ENCODE peak calls at places on chromosomes 5 and 9, in six cellular contexts. One of them, this sample, is unnamed.

GRCh38 chr9:95980262-95981125 is 105.0 kb downstream of the ERCC6L2 start:
- DNase-seq in GM23248: peak; percentile 62
- DNase-seq in neural progenitor cell: no peak
- DNase-seq in hepatocyte: no peak
- DNase-seq in OCI-LY7: no peak
- DNase-seq in SK-N-SH: no peak
- DNase-seq in this sample: no peak

GRCh38 chr5:132839426-132840301 is 9.2 kb upstream of the SHROOM1 start:
- DNase-seq in hepatocyte: peak; percentile 61
- DNase-seq in neural progenitor cell: no peak
- DNase-seq in OCI-LY7: no peak
- DNase-seq in SK-N-SH: no peak
- DNase-seq in GM23248: peak; percentile 77
- DNase-seq in this sample: no peak

GRCh38 chr5:157571357-157571827 is 4.2 kb downstream of the ADAM19 start:
- DNase-seq in OCI-LY7: peak; percentile 89
- DNase-seq in GM23248: peak; percentile 56
- DNase-seq in SK-N-SH: no peak
- DNase-seq in hepatocyte: peak; percentile 36
- DNase-seq in neural progenitor cell: no peak
- DNase-seq in this sample: peak; percentile 44

GRCh38 chr9:109122726-109123621 is 3.2 kb upstream of the TMEM245 start:
- DNase-seq in GM23248: no peak
- DNase-seq in hepatocyte: no peak
- DNase-seq in SK-N-SH: no peak
- DNase-seq in OCI-LY7: peak; percentile 37
- DNase-seq in neural progenitor cell: no peak
- DNase-seq in this sample: no peak

GRCh38 chr9:135701067-135701967 is 668 bp upstream of the KCNT1 start:
- DNase-seq in OCI-LY7: no peak
- DNase-seq in SK-N-SH: peak; percentile 57
- DNase-seq in neural progenitor cell: peak; percentile 29
- DNase-seq in hepatocyte: peak; percentile 28
- DNase-seq in GM23248: peak; percentile 26
- DNase-seq in this sample: no peak

GRCh38 chr5:77734885-77735284 is 41.3 kb downstream of the TBCA start:
- DNase-seq in OCI-LY7: no peak
- DNase-seq in hepatocyte: no peak
- DNase-seq in GM23248: no peak
- DNase-seq in SK-N-SH: no peak
- DNase-seq in neural progenitor cell: no peak
- DNase-seq in this sample: no peak

GRCh38 chr5:76111510-76112174 is 28.5 kb downstream of the SV2C start:
- DNase-seq in GM23248: peak; percentile 10
- DNase-seq in SK-N-SH: peak; percentile 21
- DNase-seq in neural progenitor cell: no peak
- DNase-seq in OCI-LY7: no peak
- DNase-seq in hepatocyte: no peak
- DNase-seq in this sample: no peak

GRCh38 chr9:135926402-135927194 is 19.3 kb upstream of the CAMSAP1 start:
- DNase-seq in hepatocyte: no peak
- DNase-seq in neural progenitor cell: no peak
- DNase-seq in SK-N-SH: no peak
- DNase-seq in OCI-LY7: no peak
- DNase-seq in GM23248: peak; percentile 96
- DNase-seq in this sample: no peak

GRCh38 chr5:150778517-150779396 is at the start of gene SMIM3:
- DNase-seq in GM23248: peak; percentile 86
- DNase-seq in OCI-LY7: no peak
- DNase-seq in SK-N-SH: peak; percentile 86
- DNase-seq in hepatocyte: peak; percentile 90
- DNase-seq in neural progenitor cell: peak; percentile 93
- DNase-seq in this sample: peak; percentile 92

GRCh38 chr5:169431386-169431785 is 130.4 kb upstream of the SLIT3 start:
- DNase-seq in neural progenitor cell: no peak
- DNase-seq in hepatocyte: no peak
- DNase-seq in GM23248: peak; percentile 41
- DNase-seq in OCI-LY7: no peak
- DNase-seq in SK-N-SH: no peak
- DNase-seq in this sample: no peak

GRCh38 chr5:34685485-34686197 is 29.5 kb downstream of the RAI14 start:
- DNase-seq in hepatocyte: no peak
- DNase-seq in OCI-LY7: no peak
- DNase-seq in neural progenitor cell: peak; percentile 81
- DNase-seq in GM23248: peak; percentile 92
- DNase-seq in SK-N-SH: no peak
- DNase-seq in this sample: peak; percentile 82

GRCh38 chr9:131467214-131467935 is 35.3 kb upstream of the POMT1 start:
- DNase-seq in OCI-LY7: no peak
- DNase-seq in GM23248: no peak
- DNase-seq in hepatocyte: no peak
- DNase-seq in SK-N-SH: no peak
- DNase-seq in neural progenitor cell: no peak
- DNase-seq in this sample: no peak

GRCh38 chr9:35904966-35905781 is 828 bp upstream of the HRCT1 start:
- DNase-seq in hepatocyte: no peak
- DNase-seq in OCI-LY7: no peak
- DNase-seq in neural progenitor cell: no peak
- DNase-seq in GM23248: peak; percentile 91
- DNase-seq in SK-N-SH: no peak
- DNase-seq in this sample: no peak

GRCh38 chr9:94014066-94014654 is 59.0 kb upstream of the BARX1 start:
- DNase-seq in GM23248: peak; percentile 67
- DNase-seq in neural progenitor cell: peak; percentile 68
- DNase-seq in OCI-LY7: peak; percentile 38
- DNase-seq in SK-N-SH: peak; percentile 46
- DNase-seq in hepatocyte: peak; percentile 67
- DNase-seq in this sample: peak; percentile 76

GRCh38 chr5:150553402-150553801 is 45.5 kb downstream of the NDST1 start:
- DNase-seq in SK-N-SH: no peak
- DNase-seq in neural progenitor cell: no peak
- DNase-seq in OCI-LY7: no peak
- DNase-seq in hepatocyte: no peak
- DNase-seq in GM23248: no peak
- DNase-seq in this sample: no peak

GRCh38 chr9:104836235-104836634 is 72.3 kb downstream of the NIPSNAP3B start:
- DNase-seq in hepatocyte: no peak
- DNase-seq in neural progenitor cell: no peak
- DNase-seq in GM23248: peak; percentile 51
- DNase-seq in OCI-LY7: peak; percentile 12
- DNase-seq in SK-N-SH: peak; percentile 56
- DNase-seq in this sample: peak; percentile 29

GRCh38 chr9:70406446-70406862 is 8.0 kb downstream of the KLF9 start:
- DNase-seq in GM23248: peak; percentile 45
- DNase-seq in OCI-LY7: no peak
- DNase-seq in hepatocyte: no peak
- DNase-seq in neural progenitor cell: peak; percentile 51
- DNase-seq in SK-N-SH: no peak
- DNase-seq in this sample: peak; percentile 48

GRCh38 chr5:157548513-157549282 is 26.9 kb downstream of the ADAM19 start:
- DNase-seq in OCI-LY7: no peak
- DNase-seq in neural progenitor cell: no peak
- DNase-seq in SK-N-SH: no peak
- DNase-seq in hepatocyte: no peak
- DNase-seq in GM23248: peak; percentile 97
- DNase-seq in this sample: no peak

GRCh38 chr9:30039712-30040111 is 2344.7 kb upstream of the ACO1 start:
- DNase-seq in GM23248: no peak
- DNase-seq in SK-N-SH: peak; percentile 10
- DNase-seq in neural progenitor cell: no peak
- DNase-seq in hepatocyte: no peak
- DNase-seq in OCI-LY7: no peak
- DNase-seq in this sample: peak; percentile 11

GRCh38 chr5:81579525-81579924 is 171.4 kb downstream of the SSBP2 start:
- DNase-seq in SK-N-SH: peak; percentile 66
- DNase-seq in hepatocyte: peak; percentile 6
- DNase-seq in neural progenitor cell: no peak
- DNase-seq in GM23248: peak; percentile 23
- DNase-seq in OCI-LY7: peak; percentile 46
- DNase-seq in this sample: no peak

GRCh38 chr9:74122661-74123060 is 374.5 kb upstream of the RORB start:
- DNase-seq in hepatocyte: no peak
- DNase-seq in neural progenitor cell: no peak
- DNase-seq in OCI-LY7: no peak
- DNase-seq in GM23248: no peak
- DNase-seq in SK-N-SH: no peak
- DNase-seq in this sample: no peak

GRCh38 chr5:65483474-65484346 is 2.0 kb upstream of the ADAMTS6 start:
- DNase-seq in GM23248: peak; percentile 89
- DNase-seq in OCI-LY7: peak; percentile 78
- DNase-seq in neural progenitor cell: peak; percentile 65
- DNase-seq in hepatocyte: peak; percentile 67
- DNase-seq in SK-N-SH: peak; percentile 66
- DNase-seq in this sample: peak; percentile 82

GRCh38 chr9:35385042-35385441 is 104.9 kb upstream of the RUSC2 start:
- DNase-seq in GM23248: peak; percentile 82
- DNase-seq in neural progenitor cell: peak; percentile 38
- DNase-seq in SK-N-SH: no peak
- DNase-seq in hepatocyte: peak; percentile 20
- DNase-seq in OCI-LY7: no peak
- DNase-seq in this sample: peak; percentile 18

DNA sequence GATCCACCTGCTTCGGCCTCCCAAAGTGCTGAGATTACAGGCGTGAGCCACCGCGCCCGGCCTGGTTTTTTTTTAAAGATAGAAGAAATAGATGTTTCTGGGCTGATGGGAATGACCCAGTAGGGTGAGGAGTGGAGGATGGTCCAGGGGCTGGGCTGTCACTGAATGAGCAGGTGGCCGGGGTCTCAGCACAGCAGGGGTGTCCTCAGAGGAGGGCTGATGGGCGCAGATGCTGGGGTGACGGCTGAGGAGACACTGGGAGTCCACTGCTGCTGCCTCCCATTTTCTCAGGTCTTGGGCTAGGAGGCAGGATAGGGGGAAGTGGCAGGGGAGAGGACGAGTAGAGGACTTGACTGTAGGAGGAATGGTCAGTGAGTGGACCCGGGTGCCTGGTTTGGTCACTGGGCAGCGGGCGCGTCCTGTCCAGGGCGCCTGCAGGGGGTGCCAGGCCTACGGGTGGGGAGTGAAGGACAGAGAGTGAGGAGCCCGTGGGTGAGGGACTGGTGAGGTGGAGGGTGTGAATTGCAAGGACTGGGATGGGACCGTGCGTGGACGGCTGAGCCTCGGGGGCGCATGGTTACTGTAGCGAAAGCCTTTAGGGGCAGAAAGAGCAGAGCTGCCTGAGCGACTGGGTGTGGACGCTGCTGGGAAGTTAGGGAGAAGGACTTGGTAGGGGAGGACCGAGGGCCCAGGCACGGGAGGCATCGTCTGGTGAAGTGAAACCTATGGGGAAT is 2.2 kb upstream of the TOR4A start:
- DNase-seq in neural progenitor cell: no peak
- DNase-seq in hepatocyte: peak; percentile 3
- DNase-seq in GM23248: no peak
- DNase-seq in SK-N-SH: no peak
- DNase-seq in OCI-LY7: no peak
- DNase-seq in this sample: no peak
- TF ChIP-seq EZH2phosphoT487 in neural progenitor cell: no peak
- TF ChIP-seq EZH2phosphoT487 in hepatocyte: no peak
- TF ChIP-seq EZH2phosphoT487 in GM23248: no peak
- TF ChIP-seq EZH2phosphoT487 in SK-N-SH: no peak
- TF ChIP-seq EZH2phosphoT487 in OCI-LY7: no peak
- TF ChIP-seq EZH2phosphoT487 in this sample: no peak

DNA sequence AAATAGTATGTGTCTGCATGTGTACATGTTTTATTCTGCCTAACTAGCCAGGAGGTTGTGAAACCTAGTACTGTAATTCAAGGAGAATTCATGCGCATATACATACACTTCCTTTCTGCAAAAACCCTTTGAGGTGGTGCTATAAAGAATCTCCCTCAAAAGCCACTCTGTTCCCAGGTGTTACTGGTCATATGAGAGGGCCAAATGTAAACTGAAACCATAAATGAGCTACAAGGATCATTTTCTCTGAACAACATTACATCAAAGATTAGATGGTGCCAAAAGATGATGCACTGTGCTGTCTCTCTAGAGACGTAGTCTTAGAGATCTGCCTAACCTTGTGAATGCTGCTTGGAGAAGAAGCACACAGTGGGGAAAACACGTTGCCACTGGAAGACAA is 15.7 kb downstream of the NREP start:
- DNase-seq in OCI-LY7: peak; percentile 84
- DNase-seq in SK-N-SH: no peak
- DNase-seq in neural progenitor cell: no peak
- DNase-seq in GM23248: peak; percentile 67
- DNase-seq in hepatocyte: no peak
- DNase-seq in this sample: no peak
- TF ChIP-seq EZH2phosphoT487 in OCI-LY7: no peak
- TF ChIP-seq EZH2phosphoT487 in SK-N-SH: no peak
- TF ChIP-seq EZH2phosphoT487 in neural progenitor cell: no peak
- TF ChIP-seq EZH2phosphoT487 in GM23248: no peak
- TF ChIP-seq EZH2phosphoT487 in hepatocyte: no peak
- TF ChIP-seq EZH2phosphoT487 in this sample: no peak

DNA sequence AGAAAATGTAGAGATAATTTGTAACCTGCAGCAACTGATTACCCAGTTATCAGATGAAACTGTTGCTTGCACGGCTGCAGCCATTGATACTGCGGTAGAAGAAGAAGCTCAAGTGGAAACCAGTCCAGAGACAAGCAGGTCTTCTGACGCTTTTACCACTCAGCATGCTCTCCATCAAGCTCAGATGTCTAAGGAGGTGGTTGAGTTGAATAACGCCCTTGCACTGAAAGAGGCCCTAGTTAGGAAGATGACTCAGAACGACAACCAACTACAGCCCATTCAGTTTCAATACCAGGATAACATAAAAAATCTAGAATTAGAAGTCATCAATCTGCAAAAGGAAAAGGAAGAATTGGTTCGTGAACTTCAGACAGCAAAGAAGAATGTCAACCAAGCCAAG is 1.7 kb downstream of the KIF4B start:
- DNase-seq in SK-N-SH: no peak
- DNase-seq in OCI-LY7: no peak
- DNase-seq in neural progenitor cell: no peak
- DNase-seq in hepatocyte: no peak
- DNase-seq in GM23248: no peak
- DNase-seq in this sample: no peak
- TF ChIP-seq EZH2phosphoT487 in SK-N-SH: no peak
- TF ChIP-seq EZH2phosphoT487 in OCI-LY7: no peak
- TF ChIP-seq EZH2phosphoT487 in neural progenitor cell: no peak
- TF ChIP-seq EZH2phosphoT487 in hepatocyte: no peak
- TF ChIP-seq EZH2phosphoT487 in GM23248: no peak
- TF ChIP-seq EZH2phosphoT487 in this sample: no peak

DNA sequence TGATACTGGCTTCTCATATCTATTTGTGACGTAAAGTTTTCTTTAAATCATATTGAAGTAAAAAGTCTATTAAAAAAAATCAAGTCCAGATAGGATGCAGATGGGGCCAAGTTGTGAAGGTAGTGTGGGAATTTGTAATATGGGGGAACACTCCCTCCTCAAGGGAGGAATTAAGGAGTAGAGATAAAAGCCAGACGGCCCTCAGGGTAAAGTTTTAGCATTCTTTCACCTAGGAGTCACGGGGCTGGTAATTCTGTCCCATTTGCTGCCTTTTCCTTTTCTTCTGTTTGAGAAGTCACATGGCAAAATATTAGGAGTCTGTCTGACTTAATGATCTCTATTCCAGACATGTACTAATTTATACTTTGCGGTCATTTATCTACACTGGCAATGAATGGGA is 61.8 kb downstream of the SNX24 start:
- DNase-seq in SK-N-SH: no peak
- DNase-seq in OCI-LY7: no peak
- DNase-seq in hepatocyte: peak; percentile 30
- DNase-seq in neural progenitor cell: no peak
- DNase-seq in GM23248: peak; percentile 68
- DNase-seq in this sample: peak; percentile 49
- TF ChIP-seq EZH2phosphoT487 in SK-N-SH: no peak
- TF ChIP-seq EZH2phosphoT487 in OCI-LY7: no peak
- TF ChIP-seq EZH2phosphoT487 in hepatocyte: no peak
- TF ChIP-seq EZH2phosphoT487 in neural progenitor cell: no peak
- TF ChIP-seq EZH2phosphoT487 in GM23248: no peak
- TF ChIP-seq EZH2phosphoT487 in this sample: no peak

This sample was measured in GM23338.